ENCODE peak calls at places on chromosomes 13 and 19, in five cellular contexts. One of them, this sample, is unnamed.

GRCh38 chr13:75050419-75051066 is 431.4 kb downstream of the TBC1D4 start:
- DNase-seq in activated T-helper 1 cell treated with Interleukin-2 at 50 U/mL for 16 hours: no peak
- DNase-seq in activated CD4-positive, CD25-positive, alpha-beta regulatory T cell: no peak
- DNase-seq in cardiac muscle cell: peak
- DNase-seq in NCI-H510A treated with DMSO at 0.1 percent for 48 hours: no peak
- DNase-seq in this sample: no peak

GRCh38 chr13:110187501-110188161 is 119.3 kb downstream of the COL4A1 start:
- DNase-seq in NCI-H510A treated with DMSO at 0.1 percent for 48 hours: no peak
- DNase-seq in activated T-helper 1 cell treated with Interleukin-2 at 50 U/mL for 16 hours: no peak
- DNase-seq in cardiac muscle cell: peak
- DNase-seq in activated CD4-positive, CD25-positive, alpha-beta regulatory T cell: no peak
- DNase-seq in this sample: no peak

GRCh38 chr13:27079421-27079958 is 92.1 kb downstream of the USP12 start:
- DNase-seq in cardiac muscle cell: peak
- DNase-seq in activated CD4-positive, CD25-positive, alpha-beta regulatory T cell: no peak
- DNase-seq in NCI-H510A treated with DMSO at 0.1 percent for 48 hours: no peak
- DNase-seq in activated T-helper 1 cell treated with Interleukin-2 at 50 U/mL for 16 hours: no peak
- DNase-seq in this sample: no peak

GRCh38 chr19:55283548-55284393 is at the start of gene BRSK1:
- DNase-seq in activated T-helper 1 cell treated with Interleukin-2 at 50 U/mL for 16 hours: peak
- DNase-seq in activated CD4-positive, CD25-positive, alpha-beta regulatory T cell: no peak
- DNase-seq in cardiac muscle cell: peak
- DNase-seq in NCI-H510A treated with DMSO at 0.1 percent for 48 hours: peak
- DNase-seq in this sample: peak

GRCh38 chr13:45773236-45773635 is 71.1 kb downstream of the CBY2 start:
- DNase-seq in activated T-helper 1 cell treated with Interleukin-2 at 50 U/mL for 16 hours: no peak
- DNase-seq in activated CD4-positive, CD25-positive, alpha-beta regulatory T cell: no peak
- DNase-seq in cardiac muscle cell: no peak
- DNase-seq in NCI-H510A treated with DMSO at 0.1 percent for 48 hours: no peak
- DNase-seq in this sample: no peak

GRCh38 chr13:23748109-23748508 is 141.1 kb downstream of the MIPEP start:
- DNase-seq in activated CD4-positive, CD25-positive, alpha-beta regulatory T cell: no peak
- DNase-seq in activated T-helper 1 cell treated with Interleukin-2 at 50 U/mL for 16 hours: no peak
- DNase-seq in cardiac muscle cell: no peak
- DNase-seq in NCI-H510A treated with DMSO at 0.1 percent for 48 hours: no peak
- DNase-seq in this sample: no peak

GRCh38 chr13:46295531-46296464 is 84.1 kb downstream of the LRRC63 start:
- DNase-seq in cardiac muscle cell: peak
- DNase-seq in activated T-helper 1 cell treated with Interleukin-2 at 50 U/mL for 16 hours: peak
- DNase-seq in activated CD4-positive, CD25-positive, alpha-beta regulatory T cell: no peak
- DNase-seq in NCI-H510A treated with DMSO at 0.1 percent for 48 hours: no peak
- DNase-seq in this sample: peak

GRCh38 chr19:32498641-32499200 is 82.3 kb upstream of the PDCD5 start:
- DNase-seq in cardiac muscle cell: no peak
- DNase-seq in NCI-H510A treated with DMSO at 0.1 percent for 48 hours: no peak
- DNase-seq in activated CD4-positive, CD25-positive, alpha-beta regulatory T cell: no peak
- DNase-seq in activated T-helper 1 cell treated with Interleukin-2 at 50 U/mL for 16 hours: no peak
- DNase-seq in this sample: no peak

GRCh38 chr13:110245421-110245899 is 61.5 kb downstream of the COL4A1 start:
- DNase-seq in NCI-H510A treated with DMSO at 0.1 percent for 48 hours: no peak
- DNase-seq in cardiac muscle cell: peak
- DNase-seq in activated CD4-positive, CD25-positive, alpha-beta regulatory T cell: no peak
- DNase-seq in activated T-helper 1 cell treated with Interleukin-2 at 50 U/mL for 16 hours: no peak
- DNase-seq in this sample: no peak

GRCh38 chr13:97434417-97435296 is 688 bp downstream of the RAP2A start:
- DNase-seq in cardiac muscle cell: peak
- DNase-seq in activated CD4-positive, CD25-positive, alpha-beta regulatory T cell: peak
- DNase-seq in activated T-helper 1 cell treated with Interleukin-2 at 50 U/mL for 16 hours: peak
- DNase-seq in NCI-H510A treated with DMSO at 0.1 percent for 48 hours: peak
- DNase-seq in this sample: peak

GRCh38 chr19:3804429-3804828 is 18.2 kb upstream of the MATK start:
- DNase-seq in activated T-helper 1 cell treated with Interleukin-2 at 50 U/mL for 16 hours: no peak
- DNase-seq in activated CD4-positive, CD25-positive, alpha-beta regulatory T cell: no peak
- DNase-seq in NCI-H510A treated with DMSO at 0.1 percent for 48 hours: no peak
- DNase-seq in cardiac muscle cell: no peak
- DNase-seq in this sample: no peak

GRCh38 chr19:2332341-2333026 is 4.0 kb downstream of the SPPL2B start:
- DNase-seq in activated CD4-positive, CD25-positive, alpha-beta regulatory T cell: no peak
- DNase-seq in cardiac muscle cell: no peak
- DNase-seq in NCI-H510A treated with DMSO at 0.1 percent for 48 hours: no peak
- DNase-seq in activated T-helper 1 cell treated with Interleukin-2 at 50 U/mL for 16 hours: no peak
- DNase-seq in this sample: peak

GRCh38 chr13:76830805-76831204 is 55.4 kb downstream of the KCTD12 start:
- DNase-seq in activated T-helper 1 cell treated with Interleukin-2 at 50 U/mL for 16 hours: no peak
- DNase-seq in cardiac muscle cell: no peak
- DNase-seq in NCI-H510A treated with DMSO at 0.1 percent for 48 hours: no peak
- DNase-seq in activated CD4-positive, CD25-positive, alpha-beta regulatory T cell: no peak
- DNase-seq in this sample: no peak

GRCh38 chr19:17681505-17682125 is 6.5 kb downstream of the UNC13A start:
- DNase-seq in activated T-helper 1 cell treated with Interleukin-2 at 50 U/mL for 16 hours: no peak
- DNase-seq in cardiac muscle cell: peak
- DNase-seq in NCI-H510A treated with DMSO at 0.1 percent for 48 hours: no peak
- DNase-seq in activated CD4-positive, CD25-positive, alpha-beta regulatory T cell: no peak
- DNase-seq in this sample: no peak

GRCh38 chr13:50955212-50955611 is 45.6 kb downstream of the RNASEH2B start:
- DNase-seq in activated T-helper 1 cell treated with Interleukin-2 at 50 U/mL for 16 hours: no peak
- DNase-seq in NCI-H510A treated with DMSO at 0.1 percent for 48 hours: no peak
- DNase-seq in cardiac muscle cell: no peak
- DNase-seq in activated CD4-positive, CD25-positive, alpha-beta regulatory T cell: no peak
- DNase-seq in this sample: no peak

GRCh38 chr19:43316591-43317319 is 36.7 kb upstream of the CD177 start:
- DNase-seq in NCI-H510A treated with DMSO at 0.1 percent for 48 hours: no peak
- DNase-seq in cardiac muscle cell: peak
- DNase-seq in activated T-helper 1 cell treated with Interleukin-2 at 50 U/mL for 16 hours: no peak
- DNase-seq in activated CD4-positive, CD25-positive, alpha-beta regulatory T cell: no peak
- DNase-seq in this sample: no peak

GRCh38 chr19:11264452-11265176 is 2.3 kb upstream of the DOCK6 start:
- DNase-seq in NCI-H510A treated with DMSO at 0.1 percent for 48 hours: peak
- DNase-seq in activated T-helper 1 cell treated with Interleukin-2 at 50 U/mL for 16 hours: no peak
- DNase-seq in cardiac muscle cell: no peak
- DNase-seq in activated CD4-positive, CD25-positive, alpha-beta regulatory T cell: no peak
- DNase-seq in this sample: no peak

GRCh38 chr13:113558461-113558860 is 26.1 kb upstream of the TFDP1 start:
- DNase-seq in NCI-H510A treated with DMSO at 0.1 percent for 48 hours: no peak
- DNase-seq in activated T-helper 1 cell treated with Interleukin-2 at 50 U/mL for 16 hours: no peak
- DNase-seq in cardiac muscle cell: no peak
- DNase-seq in activated CD4-positive, CD25-positive, alpha-beta regulatory T cell: no peak
- DNase-seq in this sample: no peak

GRCh38 chr13:19658831-19659230 is 25.4 kb downstream of the MPHOSPH8 start:
- DNase-seq in activated T-helper 1 cell treated with Interleukin-2 at 50 U/mL for 16 hours: no peak
- DNase-seq in cardiac muscle cell: no peak
- DNase-seq in activated CD4-positive, CD25-positive, alpha-beta regulatory T cell: no peak
- DNase-seq in NCI-H510A treated with DMSO at 0.1 percent for 48 hours: no peak
- DNase-seq in this sample: no peak

GRCh38 chr19:11018179-11018578 is 57.3 kb downstream of the SMARCA4 start:
- DNase-seq in NCI-H510A treated with DMSO at 0.1 percent for 48 hours: no peak
- DNase-seq in cardiac muscle cell: no peak
- DNase-seq in activated T-helper 1 cell treated with Interleukin-2 at 50 U/mL for 16 hours: no peak
- DNase-seq in activated CD4-positive, CD25-positive, alpha-beta regulatory T cell: no peak
- DNase-seq in this sample: no peak

GRCh38 chr13:23715762-23716235 is 145.6 kb downstream of the TNFRSF19 start:
- DNase-seq in activated CD4-positive, CD25-positive, alpha-beta regulatory T cell: no peak
- DNase-seq in activated T-helper 1 cell treated with Interleukin-2 at 50 U/mL for 16 hours: no peak
- DNase-seq in NCI-H510A treated with DMSO at 0.1 percent for 48 hours: no peak
- DNase-seq in cardiac muscle cell: no peak
- DNase-seq in this sample: no peak

GRCh38 chr13:34391071-34391470 is 551.0 kb upstream of the NBEA start:
- DNase-seq in activated T-helper 1 cell treated with Interleukin-2 at 50 U/mL for 16 hours: no peak
- DNase-seq in activated CD4-positive, CD25-positive, alpha-beta regulatory T cell: no peak
- DNase-seq in NCI-H510A treated with DMSO at 0.1 percent for 48 hours: no peak
- DNase-seq in cardiac muscle cell: peak
- DNase-seq in this sample: no peak

GRCh38 chr19:43675906-43676305 is 5.9 kb upstream of the PLAUR start:
- DNase-seq in activated CD4-positive, CD25-positive, alpha-beta regulatory T cell: no peak
- DNase-seq in activated T-helper 1 cell treated with Interleukin-2 at 50 U/mL for 16 hours: no peak
- DNase-seq in NCI-H510A treated with DMSO at 0.1 percent for 48 hours: no peak
- DNase-seq in cardiac muscle cell: no peak
- DNase-seq in this sample: no peak

GRCh38 chr19:4350726-4351125 is 7.4 kb downstream of the MPND start:
- DNase-seq in NCI-H510A treated with DMSO at 0.1 percent for 48 hours: no peak
- DNase-seq in cardiac muscle cell: no peak
- DNase-seq in activated CD4-positive, CD25-positive, alpha-beta regulatory T cell: no peak
- DNase-seq in activated T-helper 1 cell treated with Interleukin-2 at 50 U/mL for 16 hours: no peak
- DNase-seq in this sample: no peak

GRCh38 chr19:52896431-52897148 is 845 bp downstream of the ZNF320 start:
- DNase-seq in NCI-H510A treated with DMSO at 0.1 percent for 48 hours: no peak
- DNase-seq in activated CD4-positive, CD25-positive, alpha-beta regulatory T cell: no peak
- DNase-seq in activated T-helper 1 cell treated with Interleukin-2 at 50 U/mL for 16 hours: no peak
- DNase-seq in cardiac muscle cell: peak
- DNase-seq in this sample: no peak

GRCh38 chr19:18775586-18776287 is 15.4 kb downstream of the COMP start:
- DNase-seq in cardiac muscle cell: peak
- DNase-seq in activated T-helper 1 cell treated with Interleukin-2 at 50 U/mL for 16 hours: no peak
- DNase-seq in activated CD4-positive, CD25-positive, alpha-beta regulatory T cell: no peak
- DNase-seq in NCI-H510A treated with DMSO at 0.1 percent for 48 hours: no peak
- DNase-seq in this sample: no peak

GRCh38 chr13:25046274-25046984 is 49.5 kb upstream of the PABPC3 start:
- DNase-seq in activated T-helper 1 cell treated with Interleukin-2 at 50 U/mL for 16 hours: no peak
- DNase-seq in NCI-H510A treated with DMSO at 0.1 percent for 48 hours: peak
- DNase-seq in activated CD4-positive, CD25-positive, alpha-beta regulatory T cell: no peak
- DNase-seq in cardiac muscle cell: no peak
- DNase-seq in this sample: no peak

GRCh38 chr13:94481966-94482365 is 2.5 kb upstream of the DCT start:
- DNase-seq in activated CD4-positive, CD25-positive, alpha-beta regulatory T cell: no peak
- DNase-seq in NCI-H510A treated with DMSO at 0.1 percent for 48 hours: no peak
- DNase-seq in activated T-helper 1 cell treated with Interleukin-2 at 50 U/mL for 16 hours: no peak
- DNase-seq in cardiac muscle cell: peak
- DNase-seq in this sample: no peak

GRCh38 chr13:77196052-77196618 is 130.8 kb downstream of the MYCBP2 start:
- DNase-seq in activated T-helper 1 cell treated with Interleukin-2 at 50 U/mL for 16 hours: no peak
- DNase-seq in cardiac muscle cell: peak
- DNase-seq in activated CD4-positive, CD25-positive, alpha-beta regulatory T cell: no peak
- DNase-seq in NCI-H510A treated with DMSO at 0.1 percent for 48 hours: no peak
- DNase-seq in this sample: no peak

GRCh38 chr13:87089391-87089790 is 581.8 kb upstream of the SLITRK5 start:
- DNase-seq in cardiac muscle cell: peak
- DNase-seq in activated T-helper 1 cell treated with Interleukin-2 at 50 U/mL for 16 hours: no peak
- DNase-seq in activated CD4-positive, CD25-positive, alpha-beta regulatory T cell: no peak
- DNase-seq in NCI-H510A treated with DMSO at 0.1 percent for 48 hours: no peak
- DNase-seq in this sample: no peak

GRCh38 chr13:30690282-30691188 is 44.8 kb upstream of the ALOX5AP start:
- DNase-seq in activated CD4-positive, CD25-positive, alpha-beta regulatory T cell: no peak
- DNase-seq in cardiac muscle cell: peak
- DNase-seq in activated T-helper 1 cell treated with Interleukin-2 at 50 U/mL for 16 hours: no peak
- DNase-seq in NCI-H510A treated with DMSO at 0.1 percent for 48 hours: no peak
- DNase-seq in this sample: peak

GRCh38 chr13:42906257-42906656 is 85.8 kb downstream of the EPSTI1 start:
- DNase-seq in cardiac muscle cell: no peak
- DNase-seq in activated CD4-positive, CD25-positive, alpha-beta regulatory T cell: no peak
- DNase-seq in activated T-helper 1 cell treated with Interleukin-2 at 50 U/mL for 16 hours: no peak
- DNase-seq in NCI-H510A treated with DMSO at 0.1 percent for 48 hours: no peak
- DNase-seq in this sample: no peak

GRCh38 chr19:13906525-13906904 is 514 bp downstream of the CC2D1A start:
- DNase-seq in activated T-helper 1 cell treated with Interleukin-2 at 50 U/mL for 16 hours: peak
- DNase-seq in cardiac muscle cell: no peak
- DNase-seq in activated CD4-positive, CD25-positive, alpha-beta regulatory T cell: no peak
- DNase-seq in NCI-H510A treated with DMSO at 0.1 percent for 48 hours: peak
- DNase-seq in this sample: peak

GRCh38 chr19:12948597-12949362 is 3.1 kb downstream of the RAD23A start:
- DNase-seq in activated CD4-positive, CD25-positive, alpha-beta regulatory T cell: no peak
- DNase-seq in cardiac muscle cell: no peak
- DNase-seq in activated T-helper 1 cell treated with Interleukin-2 at 50 U/mL for 16 hours: no peak
- DNase-seq in NCI-H510A treated with DMSO at 0.1 percent for 48 hours: no peak
- DNase-seq in this sample: no peak

GRCh38 chr13:40597735-40598365 is 68.6 kb downstream of the FOXO1 start:
- DNase-seq in activated CD4-positive, CD25-positive, alpha-beta regulatory T cell: no peak
- DNase-seq in NCI-H510A treated with DMSO at 0.1 percent for 48 hours: no peak
- DNase-seq in activated T-helper 1 cell treated with Interleukin-2 at 50 U/mL for 16 hours: no peak
- DNase-seq in cardiac muscle cell: no peak
- DNase-seq in this sample: no peak

GRCh38 chr19:24000656-24001055 is 86.0 kb downstream of the ZNF726 start:
- DNase-seq in NCI-H510A treated with DMSO at 0.1 percent for 48 hours: peak
- DNase-seq in cardiac muscle cell: no peak
- DNase-seq in activated CD4-positive, CD25-positive, alpha-beta regulatory T cell: no peak
- DNase-seq in activated T-helper 1 cell treated with Interleukin-2 at 50 U/mL for 16 hours: no peak
- DNase-seq in this sample: no peak